ENCODE peak calls at places on chromosomes 2 and 18, in eight cellular contexts. One of them, this sample, is unnamed.

GRCh38 chr2:207458582-207458981 is 71.2 kb upstream of the CREB1 start:
- DNase-seq in NCI-H226: no peak
- DNase-seq in psoas muscle: no peak
- DNase-seq in neural crest cell: no peak
- DNase-seq in GM19239: no peak
- DNase-seq in colonic mucosa: no peak
- DNase-seq in Calu3: no peak
- DNase-seq in left ventricle myocardium inferior: no peak
- DNase-seq in this sample: no peak

GRCh38 chr18:79525556-79526467 is 130.1 kb downstream of the NFATC1 start:
- DNase-seq in psoas muscle: peak
- DNase-seq in GM19239: no peak
- DNase-seq in NCI-H226: no peak
- DNase-seq in neural crest cell: no peak
- DNase-seq in colonic mucosa: no peak
- DNase-seq in Calu3: no peak
- DNase-seq in left ventricle myocardium inferior: peak
- DNase-seq in this sample: no peak

GRCh38 chr2:214246417-214246816 is 164.4 kb upstream of the VWC2L start:
- DNase-seq in left ventricle myocardium inferior: no peak
- DNase-seq in neural crest cell: no peak
- DNase-seq in Calu3: no peak
- DNase-seq in psoas muscle: no peak
- DNase-seq in NCI-H226: no peak
- DNase-seq in GM19239: no peak
- DNase-seq in colonic mucosa: no peak
- DNase-seq in this sample: no peak

GRCh38 chr2:45267062-45267702 is 257.9 kb upstream of the SIX2 start:
- DNase-seq in left ventricle myocardium inferior: no peak
- DNase-seq in Calu3: no peak
- DNase-seq in NCI-H226: no peak
- DNase-seq in colonic mucosa: no peak
- DNase-seq in psoas muscle: no peak
- DNase-seq in neural crest cell: no peak
- DNase-seq in GM19239: no peak
- DNase-seq in this sample: no peak

GRCh38 chr18:62781893-62782292 is 66.6 kb downstream of the PHLPP1 start:
- DNase-seq in NCI-H226: peak
- DNase-seq in neural crest cell: no peak
- DNase-seq in GM19239: no peak
- DNase-seq in Calu3: no peak
- DNase-seq in left ventricle myocardium inferior: no peak
- DNase-seq in colonic mucosa: no peak
- DNase-seq in psoas muscle: peak
- DNase-seq in this sample: no peak

GRCh38 chr2:152740743-152741328 is 22.4 kb downstream of the ARL6IP6 start:
- DNase-seq in colonic mucosa: no peak
- DNase-seq in neural crest cell: no peak
- DNase-seq in GM19239: peak
- DNase-seq in psoas muscle: no peak
- DNase-seq in Calu3: no peak
- DNase-seq in NCI-H226: no peak
- DNase-seq in left ventricle myocardium inferior: no peak
- DNase-seq in this sample: peak

GRCh38 chr2:199718074-199718473 is 132.9 kb downstream of the FTCDNL1 start:
- DNase-seq in psoas muscle: no peak
- DNase-seq in colonic mucosa: no peak
- DNase-seq in left ventricle myocardium inferior: no peak
- DNase-seq in Calu3: no peak
- DNase-seq in GM19239: no peak
- DNase-seq in NCI-H226: no peak
- DNase-seq in neural crest cell: no peak
- DNase-seq in this sample: no peak

GRCh38 chr2:63444565-63445288 is 143.6 kb downstream of the WDPCP start:
- DNase-seq in left ventricle myocardium inferior: no peak
- DNase-seq in neural crest cell: no peak
- DNase-seq in GM19239: no peak
- DNase-seq in Calu3: no peak
- DNase-seq in psoas muscle: no peak
- DNase-seq in colonic mucosa: no peak
- DNase-seq in NCI-H226: no peak
- DNase-seq in this sample: no peak

GRCh38 chr2:161165266-161165665 is 5.0 kb downstream of the TANK start:
- DNase-seq in psoas muscle: no peak
- DNase-seq in left ventricle myocardium inferior: no peak
- DNase-seq in Calu3: no peak
- DNase-seq in NCI-H226: peak
- DNase-seq in neural crest cell: no peak
- DNase-seq in GM19239: no peak
- DNase-seq in colonic mucosa: no peak
- DNase-seq in this sample: no peak

GRCh38 chr2:209629622-209630021 is 142.0 kb upstream of the UNC80 start:
- DNase-seq in psoas muscle: no peak
- DNase-seq in Calu3: no peak
- DNase-seq in left ventricle myocardium inferior: no peak
- DNase-seq in NCI-H226: peak
- DNase-seq in GM19239: no peak
- DNase-seq in neural crest cell: no peak
- DNase-seq in colonic mucosa: no peak
- DNase-seq in this sample: no peak

GRCh38 chr2:143471550-143471949 is 342.3 kb downstream of the ARHGAP15 start:
- DNase-seq in colonic mucosa: no peak
- DNase-seq in Calu3: no peak
- DNase-seq in neural crest cell: no peak
- DNase-seq in GM19239: no peak
- DNase-seq in left ventricle myocardium inferior: no peak
- DNase-seq in NCI-H226: no peak
- DNase-seq in psoas muscle: no peak
- DNase-seq in this sample: no peak